ENCODE peak calls at places on chromosomes 1 and 21, in ten cellular contexts. One of them, this sample, is unnamed.

GRCh38 chr1:44646711-44647110 is 27.6 kb downstream of the TMEM53 start:
- DNase-seq in activated CD8-positive, alpha-beta T cell treated with anti-CD3 and anti-CD28 coated beads for 36 hours: no peak
- DNase-seq in iris pigment epithelial cell: no peak
- DNase-seq in GF-D8: no peak
- DNase-seq in activated CD4-positive, alpha-beta T cell treated with anti-CD3 and anti-CD28 coated beads, Interleukin-2, amount 10 ng/mL, durations not matched to agents 7 days and 5 days: no peak
- DNase-seq in activated effector memory CD4-positive, alpha-beta T cell treated with anti-CD3 and anti-CD28 coated beads, Interleukin-2, amount 50 U/mL, for 16 hours: no peak
- DNase-seq in adrenal gland: no peak
- DNase-seq in hypothalamus: no peak
- DNase-seq in smooth muscle cell of the brain vasculature: no peak
- DNase-seq in GDM1: no peak
- DNase-seq in this sample: no peak

GRCh38 chr1:14655386-14655785 is 56.9 kb downstream of the KAZN start:
- DNase-seq in activated CD8-positive, alpha-beta T cell treated with anti-CD3 and anti-CD28 coated beads for 36 hours: no peak
- DNase-seq in iris pigment epithelial cell: no peak
- DNase-seq in GF-D8: no peak
- DNase-seq in activated CD4-positive, alpha-beta T cell treated with anti-CD3 and anti-CD28 coated beads, Interleukin-2, amount 10 ng/mL, durations not matched to agents 7 days and 5 days: no peak
- DNase-seq in activated effector memory CD4-positive, alpha-beta T cell treated with anti-CD3 and anti-CD28 coated beads, Interleukin-2, amount 50 U/mL, for 16 hours: no peak
- DNase-seq in adrenal gland: no peak
- DNase-seq in hypothalamus: no peak
- DNase-seq in smooth muscle cell of the brain vasculature: no peak
- DNase-seq in GDM1: no peak
- DNase-seq in this sample: no peak

GRCh38 chr1:115668579-115668978 is 26.8 kb downstream of the VANGL1 start:
- DNase-seq in activated CD8-positive, alpha-beta T cell treated with anti-CD3 and anti-CD28 coated beads for 36 hours: no peak
- DNase-seq in iris pigment epithelial cell: peak; percentile 52
- DNase-seq in GF-D8: peak; percentile 57
- DNase-seq in activated CD4-positive, alpha-beta T cell treated with anti-CD3 and anti-CD28 coated beads, Interleukin-2, amount 10 ng/mL, durations not matched to agents 7 days and 5 days: no peak
- DNase-seq in activated effector memory CD4-positive, alpha-beta T cell treated with anti-CD3 and anti-CD28 coated beads, Interleukin-2, amount 50 U/mL, for 16 hours: no peak
- DNase-seq in adrenal gland: no peak
- DNase-seq in hypothalamus: no peak
- DNase-seq in smooth muscle cell of the brain vasculature: no peak
- DNase-seq in GDM1: peak; percentile 33
- DNase-seq in this sample: no peak

GRCh38 chr1:228284521-228284920 is 76.7 kb downstream of the OBSCN start:
- DNase-seq in activated CD8-positive, alpha-beta T cell treated with anti-CD3 and anti-CD28 coated beads for 36 hours: no peak
- DNase-seq in iris pigment epithelial cell: no peak
- DNase-seq in GF-D8: no peak
- DNase-seq in activated CD4-positive, alpha-beta T cell treated with anti-CD3 and anti-CD28 coated beads, Interleukin-2, amount 10 ng/mL, durations not matched to agents 7 days and 5 days: no peak
- DNase-seq in activated effector memory CD4-positive, alpha-beta T cell treated with anti-CD3 and anti-CD28 coated beads, Interleukin-2, amount 50 U/mL, for 16 hours: peak; percentile 47
- DNase-seq in adrenal gland: no peak
- DNase-seq in hypothalamus: no peak
- DNase-seq in smooth muscle cell of the brain vasculature: no peak
- DNase-seq in GDM1: no peak
- DNase-seq in this sample: no peak

GRCh38 chr1:91559838-91560514 is 59.3 kb downstream of the CDC7 start:
- DNase-seq in activated CD8-positive, alpha-beta T cell treated with anti-CD3 and anti-CD28 coated beads for 36 hours: peak; percentile 15
- DNase-seq in iris pigment epithelial cell: no peak
- DNase-seq in GF-D8: no peak
- DNase-seq in activated CD4-positive, alpha-beta T cell treated with anti-CD3 and anti-CD28 coated beads, Interleukin-2, amount 10 ng/mL, durations not matched to agents 7 days and 5 days: peak; percentile 12
- DNase-seq in activated effector memory CD4-positive, alpha-beta T cell treated with anti-CD3 and anti-CD28 coated beads, Interleukin-2, amount 50 U/mL, for 16 hours: no peak
- DNase-seq in adrenal gland: no peak
- DNase-seq in hypothalamus: no peak
- DNase-seq in smooth muscle cell of the brain vasculature: no peak
- DNase-seq in GDM1: no peak
- DNase-seq in this sample: no peak

GRCh38 chr1:50349242-50349565 is 74.0 kb downstream of the DMRTA2 start:
- DNase-seq in activated CD8-positive, alpha-beta T cell treated with anti-CD3 and anti-CD28 coated beads for 36 hours: no peak
- DNase-seq in iris pigment epithelial cell: no peak
- DNase-seq in GF-D8: no peak
- DNase-seq in activated CD4-positive, alpha-beta T cell treated with anti-CD3 and anti-CD28 coated beads, Interleukin-2, amount 10 ng/mL, durations not matched to agents 7 days and 5 days: no peak
- DNase-seq in activated effector memory CD4-positive, alpha-beta T cell treated with anti-CD3 and anti-CD28 coated beads, Interleukin-2, amount 50 U/mL, for 16 hours: no peak
- DNase-seq in adrenal gland: no peak
- DNase-seq in hypothalamus: no peak
- DNase-seq in smooth muscle cell of the brain vasculature: no peak
- DNase-seq in GDM1: no peak
- DNase-seq in this sample: no peak

GRCh38 chr1:58929667-58930325 is 145.9 kb upstream of the JUN start:
- DNase-seq in activated CD8-positive, alpha-beta T cell treated with anti-CD3 and anti-CD28 coated beads for 36 hours: peak; percentile 83
- DNase-seq in iris pigment epithelial cell: peak; percentile 56
- DNase-seq in GF-D8: no peak
- DNase-seq in activated CD4-positive, alpha-beta T cell treated with anti-CD3 and anti-CD28 coated beads, Interleukin-2, amount 10 ng/mL, durations not matched to agents 7 days and 5 days: peak; percentile 55
- DNase-seq in activated effector memory CD4-positive, alpha-beta T cell treated with anti-CD3 and anti-CD28 coated beads, Interleukin-2, amount 50 U/mL, for 16 hours: peak; percentile 88
- DNase-seq in adrenal gland: no peak
- DNase-seq in hypothalamus: no peak
- DNase-seq in smooth muscle cell of the brain vasculature: no peak
- DNase-seq in GDM1: no peak
- DNase-seq in this sample: no peak

GRCh38 chr1:186093437-186093836 is 281.6 kb downstream of the TPR start:
- DNase-seq in activated CD8-positive, alpha-beta T cell treated with anti-CD3 and anti-CD28 coated beads for 36 hours: no peak
- DNase-seq in iris pigment epithelial cell: peak; percentile 76
- DNase-seq in GF-D8: no peak
- DNase-seq in activated CD4-positive, alpha-beta T cell treated with anti-CD3 and anti-CD28 coated beads, Interleukin-2, amount 10 ng/mL, durations not matched to agents 7 days and 5 days: no peak
- DNase-seq in activated effector memory CD4-positive, alpha-beta T cell treated with anti-CD3 and anti-CD28 coated beads, Interleukin-2, amount 50 U/mL, for 16 hours: no peak
- DNase-seq in adrenal gland: peak; percentile 59
- DNase-seq in hypothalamus: no peak
- DNase-seq in smooth muscle cell of the brain vasculature: no peak
- DNase-seq in GDM1: no peak
- DNase-seq in this sample: no peak

GRCh38 chr21:33954395-33954794 is 38.8 kb upstream of the ATP5PO start:
- DNase-seq in activated CD8-positive, alpha-beta T cell treated with anti-CD3 and anti-CD28 coated beads for 36 hours: no peak
- DNase-seq in iris pigment epithelial cell: no peak
- DNase-seq in GF-D8: no peak
- DNase-seq in activated CD4-positive, alpha-beta T cell treated with anti-CD3 and anti-CD28 coated beads, Interleukin-2, amount 10 ng/mL, durations not matched to agents 7 days and 5 days: no peak
- DNase-seq in activated effector memory CD4-positive, alpha-beta T cell treated with anti-CD3 and anti-CD28 coated beads, Interleukin-2, amount 50 U/mL, for 16 hours: no peak
- DNase-seq in adrenal gland: no peak
- DNase-seq in hypothalamus: no peak
- DNase-seq in smooth muscle cell of the brain vasculature: no peak
- DNase-seq in GDM1: no peak
- DNase-seq in this sample: no peak

GRCh38 chr1:245276426-245276825 is 121.6 kb downstream of the KIF26B start:
- DNase-seq in activated CD8-positive, alpha-beta T cell treated with anti-CD3 and anti-CD28 coated beads for 36 hours: no peak
- DNase-seq in iris pigment epithelial cell: no peak
- DNase-seq in GF-D8: no peak
- DNase-seq in activated CD4-positive, alpha-beta T cell treated with anti-CD3 and anti-CD28 coated beads, Interleukin-2, amount 10 ng/mL, durations not matched to agents 7 days and 5 days: no peak
- DNase-seq in activated effector memory CD4-positive, alpha-beta T cell treated with anti-CD3 and anti-CD28 coated beads, Interleukin-2, amount 50 U/mL, for 16 hours: no peak
- DNase-seq in adrenal gland: no peak
- DNase-seq in hypothalamus: no peak
- DNase-seq in smooth muscle cell of the brain vasculature: no peak
- DNase-seq in GDM1: no peak
- DNase-seq in this sample: no peak

GRCh38 chr1:190000365-190000872 is 477.2 kb downstream of the BRINP3 start:
- DNase-seq in activated CD8-positive, alpha-beta T cell treated with anti-CD3 and anti-CD28 coated beads for 36 hours: no peak
- DNase-seq in iris pigment epithelial cell: peak; percentile 71
- DNase-seq in GF-D8: no peak
- DNase-seq in activated CD4-positive, alpha-beta T cell treated with anti-CD3 and anti-CD28 coated beads, Interleukin-2, amount 10 ng/mL, durations not matched to agents 7 days and 5 days: no peak
- DNase-seq in activated effector memory CD4-positive, alpha-beta T cell treated with anti-CD3 and anti-CD28 coated beads, Interleukin-2, amount 50 U/mL, for 16 hours: no peak
- DNase-seq in adrenal gland: no peak
- DNase-seq in hypothalamus: no peak
- DNase-seq in smooth muscle cell of the brain vasculature: no peak
- DNase-seq in GDM1: no peak
- DNase-seq in this sample: no peak

GRCh38 chr1:176046926-176047325 is 160.2 kb downstream of the COP1 start:
- DNase-seq in activated CD8-positive, alpha-beta T cell treated with anti-CD3 and anti-CD28 coated beads for 36 hours: no peak
- DNase-seq in iris pigment epithelial cell: no peak
- DNase-seq in GF-D8: no peak
- DNase-seq in activated CD4-positive, alpha-beta T cell treated with anti-CD3 and anti-CD28 coated beads, Interleukin-2, amount 10 ng/mL, durations not matched to agents 7 days and 5 days: no peak
- DNase-seq in activated effector memory CD4-positive, alpha-beta T cell treated with anti-CD3 and anti-CD28 coated beads, Interleukin-2, amount 50 U/mL, for 16 hours: no peak
- DNase-seq in adrenal gland: no peak
- DNase-seq in hypothalamus: no peak
- DNase-seq in smooth muscle cell of the brain vasculature: no peak
- DNase-seq in GDM1: no peak
- DNase-seq in this sample: no peak

GRCh38 chr21:29187939-29188338 is 57.5 kb downstream of the MAP3K7CL start:
- DNase-seq in activated CD8-positive, alpha-beta T cell treated with anti-CD3 and anti-CD28 coated beads for 36 hours: no peak
- DNase-seq in iris pigment epithelial cell: peak; percentile 97
- DNase-seq in GF-D8: no peak
- DNase-seq in activated CD4-positive, alpha-beta T cell treated with anti-CD3 and anti-CD28 coated beads, Interleukin-2, amount 10 ng/mL, durations not matched to agents 7 days and 5 days: no peak
- DNase-seq in activated effector memory CD4-positive, alpha-beta T cell treated with anti-CD3 and anti-CD28 coated beads, Interleukin-2, amount 50 U/mL, for 16 hours: no peak
- DNase-seq in adrenal gland: peak; percentile 88
- DNase-seq in hypothalamus: no peak
- DNase-seq in smooth muscle cell of the brain vasculature: no peak
- DNase-seq in GDM1: no peak
- DNase-seq in this sample: no peak

GRCh38 chr1:245046764-245047163 is 108.0 kb upstream of the KIF26B start:
- DNase-seq in activated CD8-positive, alpha-beta T cell treated with anti-CD3 and anti-CD28 coated beads for 36 hours: no peak
- DNase-seq in iris pigment epithelial cell: no peak
- DNase-seq in GF-D8: no peak
- DNase-seq in activated CD4-positive, alpha-beta T cell treated with anti-CD3 and anti-CD28 coated beads, Interleukin-2, amount 10 ng/mL, durations not matched to agents 7 days and 5 days: no peak
- DNase-seq in activated effector memory CD4-positive, alpha-beta T cell treated with anti-CD3 and anti-CD28 coated beads, Interleukin-2, amount 50 U/mL, for 16 hours: no peak
- DNase-seq in adrenal gland: no peak
- DNase-seq in hypothalamus: no peak
- DNase-seq in smooth muscle cell of the brain vasculature: no peak
- DNase-seq in GDM1: no peak
- DNase-seq in this sample: no peak

GRCh38 chr1:206766251-206766856 is 4.2 kb upstream of the IL19 start:
- DNase-seq in activated CD8-positive, alpha-beta T cell treated with anti-CD3 and anti-CD28 coated beads for 36 hours: peak; percentile 87
- DNase-seq in iris pigment epithelial cell: peak; percentile 94
- DNase-seq in GF-D8: no peak
- DNase-seq in activated CD4-positive, alpha-beta T cell treated with anti-CD3 and anti-CD28 coated beads, Interleukin-2, amount 10 ng/mL, durations not matched to agents 7 days and 5 days: peak; percentile 75
- DNase-seq in activated effector memory CD4-positive, alpha-beta T cell treated with anti-CD3 and anti-CD28 coated beads, Interleukin-2, amount 50 U/mL, for 16 hours: peak; percentile 87
- DNase-seq in adrenal gland: peak; percentile 60
- DNase-seq in hypothalamus: no peak
- DNase-seq in smooth muscle cell of the brain vasculature: no peak
- DNase-seq in GDM1: peak; percentile 49
- DNase-seq in this sample: peak; percentile 44

GRCh38 chr1:61757945-61758344 is 15.7 kb downstream of the PATJ start:
- DNase-seq in activated CD8-positive, alpha-beta T cell treated with anti-CD3 and anti-CD28 coated beads for 36 hours: no peak
- DNase-seq in iris pigment epithelial cell: peak; percentile 81
- DNase-seq in GF-D8: no peak
- DNase-seq in activated CD4-positive, alpha-beta T cell treated with anti-CD3 and anti-CD28 coated beads, Interleukin-2, amount 10 ng/mL, durations not matched to agents 7 days and 5 days: no peak
- DNase-seq in activated effector memory CD4-positive, alpha-beta T cell treated with anti-CD3 and anti-CD28 coated beads, Interleukin-2, amount 50 U/mL, for 16 hours: no peak
- DNase-seq in adrenal gland: no peak
- DNase-seq in hypothalamus: no peak
- DNase-seq in smooth muscle cell of the brain vasculature: no peak
- DNase-seq in GDM1: no peak
- DNase-seq in this sample: no peak

GRCh38 chr21:31446206-31446900 is 102.3 kb upstream of the TIAM1 start:
- DNase-seq in activated CD8-positive, alpha-beta T cell treated with anti-CD3 and anti-CD28 coated beads for 36 hours: peak; percentile 65
- DNase-seq in iris pigment epithelial cell: no peak
- DNase-seq in GF-D8: no peak
- DNase-seq in activated CD4-positive, alpha-beta T cell treated with anti-CD3 and anti-CD28 coated beads, Interleukin-2, amount 10 ng/mL, durations not matched to agents 7 days and 5 days: peak; percentile 71
- DNase-seq in activated effector memory CD4-positive, alpha-beta T cell treated with anti-CD3 and anti-CD28 coated beads, Interleukin-2, amount 50 U/mL, for 16 hours: peak; percentile 65
- DNase-seq in adrenal gland: no peak
- DNase-seq in hypothalamus: no peak
- DNase-seq in smooth muscle cell of the brain vasculature: no peak
- DNase-seq in GDM1: no peak
- DNase-seq in this sample: no peak

GRCh38 chr1:91735266-91735845 is 150.6 kb downstream of the TGFBR3 start:
- DNase-seq in activated CD8-positive, alpha-beta T cell treated with anti-CD3 and anti-CD28 coated beads for 36 hours: no peak
- DNase-seq in iris pigment epithelial cell: no peak
- DNase-seq in GF-D8: no peak
- DNase-seq in activated CD4-positive, alpha-beta T cell treated with anti-CD3 and anti-CD28 coated beads, Interleukin-2, amount 10 ng/mL, durations not matched to agents 7 days and 5 days: no peak
- DNase-seq in activated effector memory CD4-positive, alpha-beta T cell treated with anti-CD3 and anti-CD28 coated beads, Interleukin-2, amount 50 U/mL, for 16 hours: no peak
- DNase-seq in adrenal gland: no peak
- DNase-seq in hypothalamus: no peak
- DNase-seq in smooth muscle cell of the brain vasculature: no peak
- DNase-seq in GDM1: no peak
- DNase-seq in this sample: no peak

GRCh38 chr1:162554258-162554657 is 7.3 kb upstream of the UAP1 start:
- DNase-seq in activated CD8-positive, alpha-beta T cell treated with anti-CD3 and anti-CD28 coated beads for 36 hours: no peak
- DNase-seq in iris pigment epithelial cell: peak; percentile 42
- DNase-seq in GF-D8: no peak
- DNase-seq in activated CD4-positive, alpha-beta T cell treated with anti-CD3 and anti-CD28 coated beads, Interleukin-2, amount 10 ng/mL, durations not matched to agents 7 days and 5 days: no peak
- DNase-seq in activated effector memory CD4-positive, alpha-beta T cell treated with anti-CD3 and anti-CD28 coated beads, Interleukin-2, amount 50 U/mL, for 16 hours: no peak
- DNase-seq in adrenal gland: no peak
- DNase-seq in hypothalamus: no peak
- DNase-seq in smooth muscle cell of the brain vasculature: no peak
- DNase-seq in GDM1: no peak
- DNase-seq in this sample: no peak

GRCh38 chr1:19421365-19421764 is 64.0 kb downstream of the CAPZB start:
- DNase-seq in activated CD8-positive, alpha-beta T cell treated with anti-CD3 and anti-CD28 coated beads for 36 hours: no peak
- DNase-seq in iris pigment epithelial cell: no peak
- DNase-seq in GF-D8: no peak
- DNase-seq in activated CD4-positive, alpha-beta T cell treated with anti-CD3 and anti-CD28 coated beads, Interleukin-2, amount 10 ng/mL, durations not matched to agents 7 days and 5 days: no peak
- DNase-seq in activated effector memory CD4-positive, alpha-beta T cell treated with anti-CD3 and anti-CD28 coated beads, Interleukin-2, amount 50 U/mL, for 16 hours: no peak
- DNase-seq in adrenal gland: no peak
- DNase-seq in hypothalamus: no peak
- DNase-seq in smooth muscle cell of the brain vasculature: no peak
- DNase-seq in GDM1: no peak
- DNase-seq in this sample: no peak

GRCh38 chr1:92444351-92444750 is 42.4 kb downstream of the GFI1 start:
- DNase-seq in activated CD8-positive, alpha-beta T cell treated with anti-CD3 and anti-CD28 coated beads for 36 hours: no peak
- DNase-seq in iris pigment epithelial cell: peak; percentile 70
- DNase-seq in GF-D8: no peak
- DNase-seq in activated CD4-positive, alpha-beta T cell treated with anti-CD3 and anti-CD28 coated beads, Interleukin-2, amount 10 ng/mL, durations not matched to agents 7 days and 5 days: no peak
- DNase-seq in activated effector memory CD4-positive, alpha-beta T cell treated with anti-CD3 and anti-CD28 coated beads, Interleukin-2, amount 50 U/mL, for 16 hours: no peak
- DNase-seq in adrenal gland: no peak
- DNase-seq in hypothalamus: no peak
- DNase-seq in smooth muscle cell of the brain vasculature: no peak
- DNase-seq in GDM1: no peak
- DNase-seq in this sample: no peak

GRCh38 chr1:95829581-95829980 is 595.6 kb downstream of the RWDD3 start:
- DNase-seq in activated CD8-positive, alpha-beta T cell treated with anti-CD3 and anti-CD28 coated beads for 36 hours: no peak
- DNase-seq in iris pigment epithelial cell: no peak
- DNase-seq in GF-D8: no peak
- DNase-seq in activated CD4-positive, alpha-beta T cell treated with anti-CD3 and anti-CD28 coated beads, Interleukin-2, amount 10 ng/mL, durations not matched to agents 7 days and 5 days: no peak
- DNase-seq in activated effector memory CD4-positive, alpha-beta T cell treated with anti-CD3 and anti-CD28 coated beads, Interleukin-2, amount 50 U/mL, for 16 hours: no peak
- DNase-seq in adrenal gland: no peak
- DNase-seq in hypothalamus: no peak
- DNase-seq in smooth muscle cell of the brain vasculature: no peak
- DNase-seq in GDM1: no peak
- DNase-seq in this sample: no peak

GRCh38 chr1:18950415-18951026 is 6.0 kb downstream of the IFFO2 start:
- DNase-seq in activated CD8-positive, alpha-beta T cell treated with anti-CD3 and anti-CD28 coated beads for 36 hours: peak; percentile 40
- DNase-seq in iris pigment epithelial cell: no peak
- DNase-seq in GF-D8: no peak
- DNase-seq in activated CD4-positive, alpha-beta T cell treated with anti-CD3 and anti-CD28 coated beads, Interleukin-2, amount 10 ng/mL, durations not matched to agents 7 days and 5 days: peak; percentile 50
- DNase-seq in activated effector memory CD4-positive, alpha-beta T cell treated with anti-CD3 and anti-CD28 coated beads, Interleukin-2, amount 50 U/mL, for 16 hours: peak; percentile 82
- DNase-seq in adrenal gland: peak; percentile 73
- DNase-seq in hypothalamus: no peak
- DNase-seq in smooth muscle cell of the brain vasculature: no peak
- DNase-seq in GDM1: no peak
- DNase-seq in this sample: peak; percentile 71

GRCh38 chr1:238961790-238962189 is 424.6 kb upstream of the CHRM3 start:
- DNase-seq in activated CD8-positive, alpha-beta T cell treated with anti-CD3 and anti-CD28 coated beads for 36 hours: no peak
- DNase-seq in iris pigment epithelial cell: no peak
- DNase-seq in GF-D8: no peak
- DNase-seq in activated CD4-positive, alpha-beta T cell treated with anti-CD3 and anti-CD28 coated beads, Interleukin-2, amount 10 ng/mL, durations not matched to agents 7 days and 5 days: no peak
- DNase-seq in activated effector memory CD4-positive, alpha-beta T cell treated with anti-CD3 and anti-CD28 coated beads, Interleukin-2, amount 50 U/mL, for 16 hours: no peak
- DNase-seq in adrenal gland: no peak
- DNase-seq in hypothalamus: no peak
- DNase-seq in smooth muscle cell of the brain vasculature: no peak
- DNase-seq in GDM1: no peak
- DNase-seq in this sample: no peak

GRCh38 chr1:181139631-181140051 is 51.1 kb downstream of the IER5 start:
- DNase-seq in activated CD8-positive, alpha-beta T cell treated with anti-CD3 and anti-CD28 coated beads for 36 hours: no peak
- DNase-seq in iris pigment epithelial cell: peak; percentile 77
- DNase-seq in GF-D8: no peak
- DNase-seq in activated CD4-positive, alpha-beta T cell treated with anti-CD3 and anti-CD28 coated beads, Interleukin-2, amount 10 ng/mL, durations not matched to agents 7 days and 5 days: no peak
- DNase-seq in activated effector memory CD4-positive, alpha-beta T cell treated with anti-CD3 and anti-CD28 coated beads, Interleukin-2, amount 50 U/mL, for 16 hours: peak; percentile 41
- DNase-seq in adrenal gland: no peak
- DNase-seq in hypothalamus: no peak
- DNase-seq in smooth muscle cell of the brain vasculature: no peak
- DNase-seq in GDM1: no peak
- DNase-seq in this sample: no peak